ENCODE peak calls at places on chromosome 20, in six cellular contexts. A, M, F, X, D and G are unnamed samples.
A peak's percentile ranks its signal among the peaks of the same experiment; 100 is the strongest.

GRCh38 chr20:43752561-43753301 is 25.9 kb upstream of the GTSF1L start:
- ATAC-seq in A (peak; percentile 59), M (peak; percentile 21), X (no peak), F (peak; percentile 75), D (no peak), G (no peak)

GRCh38 chr20:12358655-12359009 is 440.9 kb downstream of the BTBD3 start:
- ATAC-seq in D (peak; percentile 53), X (no peak), M (no peak), F (no peak), A (no peak), G (no peak)

GRCh38 chr20:33825340-33826269 is 14.5 kb downstream of the CHMP4B start:
- ATAC-seq in A (no peak), M (no peak), D (peak; percentile 83), X (no peak), F (no peak), G (no peak)

GRCh38 chr20:63084563-63084927 is 77.8 kb upstream of the BHLHE23 start:
- ATAC-seq in D (peak; percentile 24), M (no peak), A (no peak), X (no peak), F (no peak), G (no peak)

GRCh38 chr20:63612276-63612931 is 14.5 kb downstream of the GMEB2 start:
- ATAC-seq in M (no peak), D (no peak), F (no peak), X (no peak), A (peak; percentile 80), G (no peak)

GRCh38 chr20:48710341-48711043 is 117.3 kb downstream of the PREX1 start:
- ATAC-seq in A (no peak), M (no peak), D (no peak), F (no peak), X (no peak), G (no peak)

GRCh38 chr20:36587388-36588136 is 14.2 kb downstream of the TGIF2 start:
- ATAC-seq in F (peak; percentile 58), D (no peak), M (no peak), X (no peak), A (no peak), G (no peak)

GRCh38 chr20:43938932-43939761 is 24.5 kb downstream of the TOX2 start:
- ATAC-seq in X (peak; percentile 72), F (no peak), A (peak; percentile 79), M (no peak), D (peak; percentile 28), G (peak; percentile 79)

GRCh38 chr20:13288357-13288756 is 67.3 kb downstream of the ISM1 start:
- ATAC-seq in X (no peak), A (no peak), F (no peak), D (peak; percentile 37), M (no peak), G (no peak)

GRCh38 chr20:32274359-32274758 is 3.1 kb upstream of the KIF3B start:
- ATAC-seq in F (no peak), D (no peak), A (no peak), M (no peak), X (no peak), G (no peak)

GRCh38 chr20:32282461-32282860 is 5.0 kb downstream of the KIF3B start:
- ATAC-seq in M (no peak), F (no peak), D (no peak), X (no peak), A (no peak), G (no peak)

GRCh38 chr20:32281711-32282110 is 4.3 kb downstream of the KIF3B start:
- ATAC-seq in D (no peak), A (no peak), M (no peak), X (no peak), F (no peak), G (no peak)

GRCh38 chr20:32278199-32278643 is 770 bp downstream of the KIF3B start:
- ATAC-seq in X (no peak), M (peak; percentile 14), F (peak; percentile 90), D (peak; percentile 6), A (peak; percentile 29), G (peak; percentile 13)

DNA sequence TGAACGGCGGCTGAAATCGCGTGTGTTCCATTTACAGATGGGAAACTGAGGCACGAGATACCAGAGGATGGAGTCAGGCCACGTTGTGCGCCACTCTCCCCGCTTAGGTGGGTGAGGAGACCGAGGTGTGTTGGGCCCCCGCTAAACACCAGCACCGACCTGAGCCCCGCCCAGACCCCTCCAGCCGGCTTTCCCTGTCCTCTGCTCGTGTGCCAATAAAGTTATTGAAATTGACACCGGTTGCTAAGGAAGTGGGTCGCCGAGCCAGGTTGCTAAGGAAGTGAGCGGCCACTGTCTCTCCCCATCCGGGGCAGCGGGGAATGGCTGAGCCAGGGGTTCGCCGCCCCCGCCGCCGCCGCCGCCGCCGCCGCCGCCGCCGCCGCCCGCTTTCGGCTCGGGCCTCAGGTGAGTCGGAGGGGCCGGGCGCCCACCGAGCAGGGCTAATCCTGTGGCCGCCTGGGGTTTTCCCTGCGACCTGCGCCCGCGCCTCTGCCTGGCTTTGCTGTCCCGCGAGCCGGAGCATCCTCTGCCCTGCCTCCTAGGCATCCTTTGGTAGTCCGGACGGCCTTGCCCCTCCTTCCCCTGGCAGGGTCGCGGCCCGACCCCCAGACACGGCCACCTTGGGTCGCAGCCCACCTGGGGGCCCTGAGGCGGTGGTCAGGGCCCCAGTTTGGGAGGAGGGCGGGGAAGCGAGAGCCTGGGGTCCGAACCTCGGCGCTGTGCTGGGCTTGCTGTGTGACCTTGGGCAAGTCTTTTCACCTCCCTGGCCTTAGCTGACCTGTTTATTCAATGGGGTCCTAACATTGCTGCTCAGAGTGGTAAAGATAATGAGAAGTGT is at the start of gene KIF3B:
- ATAC-seq in M (peak; percentile 98), D (peak; percentile 95), F (peak; percentile 84), X (peak; percentile 98), A (peak; percentile 96), G (peak; percentile 96)
- H3K27ac ChIP-seq in M (peak within 1 kb of the TSS; percentile 47), D (peak within 1 kb of the TSS; percentile 49), F (peak within 1 kb of the TSS; percentile 81), X (peak within 1 kb of the TSS; percentile 75), A (peak within 1 kb of the TSS; percentile 83), G (peak within 1 kb of the TSS; percentile 86)

GRCh38 chr20:50308166-50308512 is 117.5 kb downstream of the CEBPB start:
- ATAC-seq in X (peak; percentile 9), D (no peak), F (no peak), A (no peak), M (no peak), G (no peak)

GRCh38 chr20:50306478-50307423 is 116.1 kb downstream of the CEBPB start:
- ATAC-seq in M (no peak), F (no peak), A (no peak), X (no peak), D (no peak), G (no peak)

GRCh38 chr20:50309280-50309763 is 118.7 kb downstream of the CEBPB start:
- ATAC-seq in X (peak; percentile 31), A (peak; percentile 0), M (no peak), D (no peak), F (no peak), G (no peak)

GRCh38 chr20:50309764-50310672 is 119.4 kb downstream of the CEBPB start:
- ATAC-seq in A (no peak), F (no peak), D (no peak), X (no peak), M (no peak), G (no peak)

DNA sequence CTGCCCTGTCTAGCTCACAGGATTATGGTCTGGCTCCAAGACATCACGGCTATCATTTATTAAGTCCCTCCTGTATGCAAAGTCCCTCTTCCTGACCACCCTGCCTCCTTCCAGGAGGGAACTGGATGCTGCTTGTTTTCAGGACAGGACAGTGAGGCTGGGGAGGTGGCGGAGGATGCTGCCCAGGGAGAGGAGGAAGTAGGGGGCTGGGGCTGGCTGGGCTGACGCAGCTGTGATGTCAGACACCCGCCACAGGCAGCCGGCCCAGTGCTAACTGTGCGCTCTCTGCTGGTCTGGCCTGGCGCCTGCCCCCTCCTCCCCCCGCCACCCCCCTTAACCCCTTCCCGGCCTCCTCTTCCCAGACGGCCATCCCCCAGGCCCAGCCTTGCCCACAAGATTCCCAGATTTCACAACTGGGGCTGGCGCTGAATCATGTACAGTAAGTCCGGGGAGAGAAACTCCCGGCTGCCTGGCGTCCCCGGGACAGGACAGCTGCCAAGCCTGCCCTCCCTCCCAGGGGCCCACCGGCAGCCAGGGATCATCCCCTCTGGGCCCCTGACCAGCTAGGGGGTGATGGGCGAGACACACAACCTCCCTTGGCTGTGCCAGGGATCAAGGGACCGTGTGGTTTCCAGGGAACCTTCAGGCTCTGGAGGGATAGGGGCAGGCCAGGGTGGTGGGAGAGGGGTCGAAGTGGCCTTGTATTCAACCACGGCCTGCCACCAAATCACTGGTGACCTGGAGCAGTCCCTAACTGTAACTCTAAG is 118.1 kb downstream of the CEBPB start:
- ATAC-seq in X (peak; percentile 81), M (peak; percentile 83), D (peak; percentile 15), A (peak; percentile 85), F (no peak), G (peak; percentile 79)
- TF ChIP-seq EP300 in X (peak; percentile 88), M (no peak), D (peak; percentile 49), A (no peak), F (no peak), G (peak; percentile 75)

GRCh38 chr20:38930242-38930569 is 4.0 kb downstream of the FAM83D start:
- ATAC-seq in M (no peak), F (no peak), A (no peak), D (no peak), X (no peak), G (no peak)

GRCh38 chr20:38935285-38935684 is 9.1 kb downstream of the FAM83D start:
- ATAC-seq in A (no peak), M (peak; percentile 44), D (peak; percentile 67), F (peak; percentile 69), X (peak; percentile 80), G (no peak)

GRCh38 chr20:38934530-38934929 is 8.3 kb downstream of the FAM83D start:
- ATAC-seq in X (no peak), A (no peak), D (no peak), F (no peak), M (no peak), G (no peak)

GRCh38 chr20:38931984-38932383 is 5.8 kb downstream of the FAM83D start:
- ATAC-seq in M (no peak), A (no peak), X (no peak), D (no peak), F (no peak), G (no peak)

DNA sequence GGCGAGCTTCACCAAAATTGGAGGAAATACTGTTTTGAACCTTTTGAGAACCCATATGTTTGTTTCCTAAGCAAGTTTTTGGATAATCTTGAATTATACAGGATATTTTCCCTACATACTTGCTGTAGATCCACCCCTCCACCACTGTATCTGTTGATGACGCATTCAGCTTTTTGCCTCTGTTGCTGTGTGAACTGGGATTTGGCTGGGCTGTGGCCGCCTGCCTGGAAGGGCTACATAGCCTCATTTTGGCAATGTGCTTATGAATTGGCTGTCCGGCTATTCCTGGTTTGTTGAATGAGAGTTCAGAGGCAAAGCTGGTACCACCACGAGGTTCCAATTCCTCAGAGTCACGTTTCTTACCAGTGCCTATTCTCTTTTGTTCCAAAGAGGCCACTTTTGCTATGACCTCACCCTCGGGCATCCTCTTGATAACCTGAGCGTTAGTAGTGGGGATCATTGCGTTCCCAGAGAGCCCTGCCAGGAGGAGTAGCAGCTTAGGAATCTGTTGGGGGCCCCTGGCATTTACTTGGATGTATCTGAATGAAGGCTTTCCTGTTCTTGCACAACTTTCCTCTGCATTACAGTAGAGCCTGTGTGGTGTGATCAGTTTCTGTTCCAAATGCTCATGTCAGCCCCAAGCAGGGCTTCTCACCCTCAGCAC is 6.4 kb downstream of the FAM83D start:
- ATAC-seq in M (no peak), F (peak; percentile 38), A (peak; percentile 69), X (no peak), D (no peak), G (peak; percentile 37)
- H3K27ac ChIP-seq in M (peak overlapping the region; percentile 35), F (peak overlapping the region; percentile 26), A (no peak overlapping the region), X (no peak overlapping the region), D (no peak overlapping the region), G (peak overlapping the region; percentile 10)

DNA sequence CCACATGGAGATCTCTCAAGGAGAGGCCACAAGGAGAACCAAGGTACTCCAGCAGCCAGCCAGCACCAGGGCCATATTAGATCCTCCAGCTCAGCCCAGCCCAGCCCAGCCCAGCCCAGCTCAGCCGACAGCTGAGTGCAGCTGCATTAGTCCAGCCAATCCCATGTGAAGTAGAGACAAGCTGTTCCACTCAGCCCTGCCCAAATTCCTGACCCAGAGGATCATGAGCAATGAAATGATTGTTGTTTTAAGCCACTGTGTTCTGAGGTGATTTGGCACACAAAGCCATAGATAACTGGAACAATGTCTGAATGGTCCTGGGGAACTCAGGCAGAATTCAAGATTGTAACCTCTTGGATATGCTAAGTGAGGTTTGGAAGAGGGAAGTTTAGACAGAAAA is 59.5 kb upstream of the BMP2 start:
- ATAC-seq in D (peak; percentile 25), M (no peak), F (peak; percentile 8), A (peak; percentile 79), X (no peak), G (peak; percentile 73)
- TF ChIP-seq EP300 in D (no peak), M (no peak), F (no peak), A (no peak), X (no peak), G (no peak)